ENCODE peak calls at places on chromosomes 6 and 20, in seven cellular contexts. One of them, this sample, is unnamed.

GRCh38 chr20:61510778-61511330 is 258.8 kb downstream of the CDH4 start:
- DNase-seq in lower leg skin: no peak
- DNase-seq in HCT116: no peak
- DNase-seq in astrocyte: no peak
- DNase-seq in fibroblast of pulmonary artery: no peak
- DNase-seq in right atrium auricular region: no peak
- DNase-seq in psoas muscle: no peak
- DNase-seq in this sample: no peak

GRCh38 chr20:43068482-43068881 is 121.2 kb downstream of the PTPRT start:
- DNase-seq in lower leg skin: no peak
- DNase-seq in HCT116: no peak
- DNase-seq in astrocyte: no peak
- DNase-seq in fibroblast of pulmonary artery: no peak
- DNase-seq in right atrium auricular region: no peak
- DNase-seq in psoas muscle: no peak
- DNase-seq in this sample: no peak

GRCh38 chr20:56715309-56715708 is 86.2 kb downstream of the TFAP2C start:
- DNase-seq in lower leg skin: no peak
- DNase-seq in HCT116: no peak
- DNase-seq in astrocyte: no peak
- DNase-seq in fibroblast of pulmonary artery: no peak
- DNase-seq in right atrium auricular region: no peak
- DNase-seq in psoas muscle: no peak
- DNase-seq in this sample: no peak

GRCh38 chr6:133953634-133954415 is 801 bp downstream of the TBPL1 start:
- DNase-seq in lower leg skin: no peak
- DNase-seq in HCT116: no peak
- DNase-seq in astrocyte: no peak
- DNase-seq in fibroblast of pulmonary artery: no peak
- DNase-seq in right atrium auricular region: no peak
- DNase-seq in psoas muscle: no peak
- DNase-seq in this sample: no peak

GRCh38 chr20:51494241-51495110 is 48.0 kb downstream of the NFATC2 start:
- DNase-seq in lower leg skin: no peak
- DNase-seq in HCT116: no peak
- DNase-seq in astrocyte: no peak
- DNase-seq in fibroblast of pulmonary artery: no peak
- DNase-seq in right atrium auricular region: no peak
- DNase-seq in psoas muscle: no peak
- DNase-seq in this sample: no peak

GRCh38 chr20:51473256-51473655 is 69.3 kb downstream of the NFATC2 start:
- DNase-seq in lower leg skin: no peak
- DNase-seq in HCT116: no peak
- DNase-seq in astrocyte: no peak
- DNase-seq in fibroblast of pulmonary artery: no peak
- DNase-seq in right atrium auricular region: no peak
- DNase-seq in psoas muscle: no peak
- DNase-seq in this sample: no peak

GRCh38 chr6:34143884-34144580 is 1.9 kb downstream of the GRM4 start:
- DNase-seq in lower leg skin: no peak
- DNase-seq in HCT116: no peak
- DNase-seq in astrocyte: no peak
- DNase-seq in fibroblast of pulmonary artery: no peak
- DNase-seq in right atrium auricular region: no peak
- DNase-seq in psoas muscle: no peak
- DNase-seq in this sample: no peak

GRCh38 chr6:115766745-115767462 is 293.8 kb downstream of the FRK start:
- DNase-seq in lower leg skin: no peak
- DNase-seq in HCT116: no peak
- DNase-seq in astrocyte: no peak
- DNase-seq in fibroblast of pulmonary artery: no peak
- DNase-seq in right atrium auricular region: no peak
- DNase-seq in psoas muscle: no peak
- DNase-seq in this sample: no peak

GRCh38 chr6:22466665-22467064 is 102.7 kb upstream of the HDGFL1 start:
- DNase-seq in lower leg skin: no peak
- DNase-seq in HCT116: no peak
- DNase-seq in astrocyte: no peak
- DNase-seq in fibroblast of pulmonary artery: no peak
- DNase-seq in right atrium auricular region: no peak
- DNase-seq in psoas muscle: no peak
- DNase-seq in this sample: no peak

GRCh38 chr6:28543671-28544131 is 18.0 kb downstream of the GPX5 start:
- DNase-seq in lower leg skin: no peak
- DNase-seq in HCT116: no peak
- DNase-seq in astrocyte: no peak
- DNase-seq in fibroblast of pulmonary artery: peak; percentile 23
- DNase-seq in right atrium auricular region: no peak
- DNase-seq in psoas muscle: no peak
- DNase-seq in this sample: no peak

GRCh38 chr6:24900917-24901697 is 34.7 kb downstream of the RIPOR2 start:
- DNase-seq in lower leg skin: no peak
- DNase-seq in HCT116: no peak
- DNase-seq in astrocyte: no peak
- DNase-seq in fibroblast of pulmonary artery: no peak
- DNase-seq in right atrium auricular region: no peak
- DNase-seq in psoas muscle: no peak
- DNase-seq in this sample: peak; percentile 56

GRCh38 chr20:9375221-9375681 is 139.1 kb upstream of the LAMP5 start:
- DNase-seq in lower leg skin: no peak
- DNase-seq in HCT116: no peak
- DNase-seq in astrocyte: peak; percentile 14
- DNase-seq in fibroblast of pulmonary artery: no peak
- DNase-seq in right atrium auricular region: no peak
- DNase-seq in psoas muscle: no peak
- DNase-seq in this sample: peak; percentile 22

GRCh38 chr6:45192556-45192955 is 135.6 kb upstream of the RUNX2 start:
- DNase-seq in lower leg skin: no peak
- DNase-seq in HCT116: no peak
- DNase-seq in astrocyte: peak; percentile 18
- DNase-seq in fibroblast of pulmonary artery: no peak
- DNase-seq in right atrium auricular region: no peak
- DNase-seq in psoas muscle: no peak
- DNase-seq in this sample: no peak

GRCh38 chr6:108363756-108364356 is 69.0 kb downstream of the AFG1L start:
- DNase-seq in lower leg skin: no peak
- DNase-seq in HCT116: no peak
- DNase-seq in astrocyte: peak; percentile 23
- DNase-seq in fibroblast of pulmonary artery: no peak
- DNase-seq in right atrium auricular region: no peak
- DNase-seq in psoas muscle: no peak
- DNase-seq in this sample: no peak

GRCh38 chr6:45633272-45633908 is 255.7 kb upstream of the SUPT3H start:
- DNase-seq in lower leg skin: no peak
- DNase-seq in HCT116: no peak
- DNase-seq in astrocyte: no peak
- DNase-seq in fibroblast of pulmonary artery: no peak
- DNase-seq in right atrium auricular region: no peak
- DNase-seq in psoas muscle: no peak
- DNase-seq in this sample: no peak

GRCh38 chr20:37298190-37298939 is 8.9 kb downstream of the MANBAL start:
- DNase-seq in lower leg skin: no peak
- DNase-seq in HCT116: no peak
- DNase-seq in astrocyte: no peak
- DNase-seq in fibroblast of pulmonary artery: peak; percentile 73
- DNase-seq in right atrium auricular region: no peak
- DNase-seq in psoas muscle: peak; percentile 62
- DNase-seq in this sample: peak; percentile 72

GRCh38 chr20:41173791-41174341 is 36.5 kb downstream of the PLCG1 start:
- DNase-seq in lower leg skin: no peak
- DNase-seq in HCT116: no peak
- DNase-seq in astrocyte: no peak
- DNase-seq in fibroblast of pulmonary artery: no peak
- DNase-seq in right atrium auricular region: peak; percentile 53
- DNase-seq in psoas muscle: no peak
- DNase-seq in this sample: no peak

GRCh38 chr6:76026101-76026500 is 46.4 kb downstream of the IMPG1 start:
- DNase-seq in lower leg skin: no peak
- DNase-seq in HCT116: no peak
- DNase-seq in astrocyte: peak; percentile 6
- DNase-seq in fibroblast of pulmonary artery: peak; percentile 5
- DNase-seq in right atrium auricular region: no peak
- DNase-seq in psoas muscle: no peak
- DNase-seq in this sample: peak; percentile 0

GRCh38 chr6:39102024-39102820 is 12.8 kb downstream of the SAYSD1 start:
- DNase-seq in lower leg skin: no peak
- DNase-seq in HCT116: no peak
- DNase-seq in astrocyte: peak; percentile 66
- DNase-seq in fibroblast of pulmonary artery: peak; percentile 81
- DNase-seq in right atrium auricular region: no peak
- DNase-seq in psoas muscle: no peak
- DNase-seq in this sample: peak; percentile 66

GRCh38 chr6:2940010-2940850 is 31.1 kb downstream of the SERPINB6 start:
- DNase-seq in lower leg skin: peak; percentile 10
- DNase-seq in HCT116: no peak
- DNase-seq in astrocyte: no peak
- DNase-seq in fibroblast of pulmonary artery: no peak
- DNase-seq in right atrium auricular region: peak; percentile 53
- DNase-seq in psoas muscle: no peak
- DNase-seq in this sample: no peak

GRCh38 chr6:56524891-56525703 is 117.6 kb downstream of the DST start:
- DNase-seq in lower leg skin: no peak
- DNase-seq in HCT116: no peak
- DNase-seq in astrocyte: peak; percentile 93
- DNase-seq in fibroblast of pulmonary artery: peak; percentile 76
- DNase-seq in right atrium auricular region: no peak
- DNase-seq in psoas muscle: no peak
- DNase-seq in this sample: peak; percentile 96

GRCh38 chr6:139392834-139393233 is 18.4 kb upstream of the CITED2 start:
- DNase-seq in lower leg skin: no peak
- DNase-seq in HCT116: no peak
- DNase-seq in astrocyte: peak; percentile 67
- DNase-seq in fibroblast of pulmonary artery: no peak
- DNase-seq in right atrium auricular region: no peak
- DNase-seq in psoas muscle: no peak
- DNase-seq in this sample: no peak

GRCh38 chr6:125273965-125274364 is 27.8 kb downstream of the HDDC2 start:
- DNase-seq in lower leg skin: peak; percentile 29
- DNase-seq in HCT116: peak; percentile 10
- DNase-seq in astrocyte: peak; percentile 77
- DNase-seq in fibroblast of pulmonary artery: peak; percentile 57
- DNase-seq in right atrium auricular region: no peak
- DNase-seq in psoas muscle: no peak
- DNase-seq in this sample: no peak

GRCh38 chr6:42113929-42114636 is 28.3 kb downstream of the C6orf132 start:
- DNase-seq in lower leg skin: no peak
- DNase-seq in HCT116: peak; percentile 75
- DNase-seq in astrocyte: peak; percentile 71
- DNase-seq in fibroblast of pulmonary artery: no peak
- DNase-seq in right atrium auricular region: no peak
- DNase-seq in psoas muscle: no peak
- DNase-seq in this sample: peak; percentile 40

GRCh38 chr6:84731901-84732300 is 32.5 kb downstream of the TBX18 start:
- DNase-seq in lower leg skin: no peak
- DNase-seq in HCT116: no peak
- DNase-seq in astrocyte: no peak
- DNase-seq in fibroblast of pulmonary artery: peak; percentile 39
- DNase-seq in right atrium auricular region: no peak
- DNase-seq in psoas muscle: no peak
- DNase-seq in this sample: peak; percentile 65

GRCh38 chr6:84733889-84734288 is 30.5 kb downstream of the TBX18 start:
- DNase-seq in lower leg skin: no peak
- DNase-seq in HCT116: no peak
- DNase-seq in astrocyte: no peak
- DNase-seq in fibroblast of pulmonary artery: no peak
- DNase-seq in right atrium auricular region: no peak
- DNase-seq in psoas muscle: no peak
- DNase-seq in this sample: no peak

DNA sequence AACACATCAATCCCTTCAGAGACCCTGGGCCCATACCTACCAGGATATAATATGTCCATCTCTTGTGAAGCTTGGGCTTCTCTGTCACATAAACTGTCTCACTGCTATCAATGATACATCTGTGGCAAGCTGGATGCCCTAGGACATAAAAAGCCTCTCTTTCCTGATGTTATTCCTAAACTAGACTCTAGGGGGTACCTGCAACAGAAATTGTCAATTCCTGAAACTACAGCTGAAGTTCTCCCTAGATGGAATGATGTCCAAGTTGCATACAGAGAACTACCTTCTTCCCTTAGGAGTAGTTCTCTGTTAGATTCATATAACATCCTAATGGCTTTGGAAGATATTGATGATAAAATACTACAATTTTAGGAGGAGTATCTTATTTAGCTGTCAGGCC is 35.8 kb downstream of the TBX18 start:
- DNase-seq in lower leg skin: no peak
- DNase-seq in HCT116: peak; percentile 15
- DNase-seq in astrocyte: no peak
- DNase-seq in fibroblast of pulmonary artery: peak; percentile 60
- DNase-seq in right atrium auricular region: no peak
- DNase-seq in psoas muscle: no peak
- DNase-seq in this sample: peak; percentile 18
- TF ChIP-seq CTCF in lower leg skin: no peak
- TF ChIP-seq CTCF in HCT116: peak; percentile 48
- TF ChIP-seq CTCF in astrocyte: peak; percentile 44
- TF ChIP-seq CTCF in fibroblast of pulmonary artery: peak; percentile 54
- TF ChIP-seq CTCF in right atrium auricular region: no peak
- TF ChIP-seq CTCF in psoas muscle: no peak
- TF ChIP-seq CTCF in this sample: peak; percentile 52

GRCh38 chr6:8507286-8507685 is 71.9 kb upstream of the SLC35B3 start:
- DNase-seq in lower leg skin: no peak
- DNase-seq in HCT116: no peak
- DNase-seq in astrocyte: no peak
- DNase-seq in fibroblast of pulmonary artery: no peak
- DNase-seq in right atrium auricular region: no peak
- DNase-seq in psoas muscle: no peak
- DNase-seq in this sample: no peak

GRCh38 chr6:8513174-8513573 is 77.8 kb upstream of the SLC35B3 start:
- DNase-seq in lower leg skin: peak; percentile 21
- DNase-seq in HCT116: no peak
- DNase-seq in astrocyte: no peak
- DNase-seq in fibroblast of pulmonary artery: no peak
- DNase-seq in right atrium auricular region: no peak
- DNase-seq in psoas muscle: no peak
- DNase-seq in this sample: no peak
- H3K4me3 ChIP-seq in lower leg skin: no peak overlapping the region
- H3K4me3 ChIP-seq in HCT116: no peak overlapping the region
- H3K4me3 ChIP-seq in astrocyte: no peak overlapping the region
- H3K4me3 ChIP-seq in fibroblast of pulmonary artery: no peak overlapping the region
- H3K4me3 ChIP-seq in right atrium auricular region: no peak overlapping the region
- H3K4me3 ChIP-seq in psoas muscle: no peak overlapping the region
- H3K4me3 ChIP-seq in this sample: no peak overlapping the region

GRCh38 chr6:4986999-4987398 is 16.8 kb downstream of the RPP40 start:
- DNase-seq in lower leg skin: no peak
- DNase-seq in HCT116: no peak
- DNase-seq in astrocyte: no peak
- DNase-seq in fibroblast of pulmonary artery: no peak
- DNase-seq in right atrium auricular region: no peak
- DNase-seq in psoas muscle: no peak
- DNase-seq in this sample: no peak
- TF ChIP-seq CTCF in lower leg skin: no peak
- TF ChIP-seq CTCF in HCT116: no peak
- TF ChIP-seq CTCF in astrocyte: no peak
- TF ChIP-seq CTCF in fibroblast of pulmonary artery: no peak
- TF ChIP-seq CTCF in right atrium auricular region: no peak
- TF ChIP-seq CTCF in psoas muscle: no peak
- TF ChIP-seq CTCF in this sample: no peak

DNA sequence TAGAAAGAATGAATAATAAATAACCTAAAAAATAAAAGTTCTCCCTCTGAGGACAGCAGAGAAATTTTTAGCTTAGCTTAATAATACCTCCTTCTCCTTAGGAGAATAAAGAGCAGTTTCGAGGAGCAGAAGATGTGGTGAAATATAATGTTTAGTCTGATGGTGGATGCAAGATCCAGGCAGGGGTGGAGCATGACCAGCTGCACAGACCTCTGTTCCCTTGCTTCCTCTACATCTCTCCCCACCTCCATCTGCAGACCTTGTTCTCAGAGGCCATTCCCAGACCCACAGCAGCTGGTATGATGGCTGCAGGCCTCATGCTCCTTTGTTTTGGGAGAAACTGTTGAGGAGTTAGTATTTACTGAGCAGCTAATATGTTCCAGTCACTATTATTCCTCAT is 1.5 kb downstream of the BTN3A2 start:
- DNase-seq in lower leg skin: no peak
- DNase-seq in HCT116: no peak
- DNase-seq in astrocyte: no peak
- DNase-seq in fibroblast of pulmonary artery: no peak
- DNase-seq in right atrium auricular region: no peak
- DNase-seq in psoas muscle: no peak
- DNase-seq in this sample: peak; percentile 39
- H3K4me3 ChIP-seq in lower leg skin: no peak overlapping the region
- H3K4me3 ChIP-seq in HCT116: no peak overlapping the region
- H3K4me3 ChIP-seq in astrocyte: no peak overlapping the region
- H3K4me3 ChIP-seq in fibroblast of pulmonary artery: no peak overlapping the region
- H3K4me3 ChIP-seq in right atrium auricular region: no peak overlapping the region
- H3K4me3 ChIP-seq in psoas muscle: peak overlapping the region; percentile 79
- H3K4me3 ChIP-seq in this sample: peak overlapping the region; percentile 82